ENCODE peak calls at places on chromosomes 7 and 10, in six cellular contexts. N, R, P, L, T and U are unnamed samples. For H3K9me3 and H3K4me1, the result is how much of the 10 kb centered on the place peaks cover.

GRCh38 chr10:122126763-122127659 is 138.0 kb downstream of the TACC2 start:
- DNase-seq in N (peak), R (peak), P (no peak), L (no peak), T (no peak), U (peak)

GRCh38 chr7:74395745-74396311 is 57.9 kb upstream of the GTF2IRD1 start:
- DNase-seq in N (no peak), R (no peak), P (no peak), L (no peak), T (no peak), U (no peak)

GRCh38 chr10:75743231-75743864 is 311.9 kb downstream of the LRMDA start:
- DNase-seq in N (no peak), R (no peak), P (no peak), L (no peak), T (no peak), U (no peak)

GRCh38 chr10:83518779-83519178 is 620.5 kb upstream of the GHITM start:
- DNase-seq in N (no peak), R (no peak), P (no peak), L (no peak), T (no peak), U (no peak)

GRCh38 chr10:49734676-49735075 is 27.4 kb downstream of the OGDHL start:
- DNase-seq in N (no peak), R (no peak), P (no peak), L (no peak), T (no peak), U (no peak)

GRCh38 chr7:26853788-26854393 is 10.5 kb downstream of the SKAP2 start:
- DNase-seq in N (peak), R (no peak), P (no peak), L (no peak), T (no peak), U (no peak)

GRCh38 chr10:110789604-110790428 is 81.9 kb upstream of the PDCD4 start:
- DNase-seq in N (no peak), R (no peak), P (no peak), L (no peak), T (no peak), U (no peak)

GRCh38 chr7:143979359-143979758 is 20.8 kb upstream of the OR6B1 start:
- DNase-seq in N (no peak), R (no peak), P (no peak), L (no peak), T (no peak), U (no peak)

GRCh38 chr7:106092204-106092603 is 19.9 kb downstream of the SYPL1 start:
- DNase-seq in N (no peak), R (no peak), P (no peak), L (no peak), T (no peak), U (no peak)

GRCh38 chr10:35050556-35050955 is 39.6 kb downstream of the CUL2 start:
- DNase-seq in N (no peak), R (no peak), P (no peak), L (no peak), T (no peak), U (no peak)

GRCh38 chr10:89029785-89030437 is 39.3 kb downstream of the FAS start:
- DNase-seq in N (peak), R (peak), P (peak), L (peak), T (peak), U (peak)

GRCh38 chr7:44541028-44541869 is at the start of gene NPC1L1:
- DNase-seq in N (no peak), R (no peak), P (no peak), L (no peak), T (no peak), U (no peak)

GRCh38 chr7:12729112-12729511 is 41.7 kb downstream of the ARL4A start:
- DNase-seq in N (peak), R (peak), P (no peak), L (peak), T (peak), U (peak)

GRCh38 chr10:2037966-2038493 is 300.7 kb upstream of the ADARB2 start:
- DNase-seq in N (no peak), R (no peak), P (no peak), L (no peak), T (no peak), U (no peak)

GRCh38 chr10:35135861-35136260 is 9.2 kb downstream of the CREM start:
- DNase-seq in N (no peak), R (no peak), P (no peak), L (no peak), T (no peak), U (no peak)

GRCh38 chr7:12066561-12066960 is 144.5 kb upstream of the TMEM106B start:
- DNase-seq in N (no peak), R (no peak), P (no peak), L (no peak), T (no peak), U (no peak)

GRCh38 chr7:111086532-111086931 is 4.4 kb upstream of the LRRN3 start:
- DNase-seq in N (no peak), R (no peak), P (no peak), L (no peak), T (no peak), U (no peak)

GRCh38 chr7:110090113-110090820 is 1000.7 kb upstream of the LRRN3 start:
- DNase-seq in N (no peak), R (no peak), P (no peak), L (no peak), T (no peak), U (no peak)

GRCh38 chr7:85104432-85105205 is 82.2 kb downstream of the SEMA3D start:
- DNase-seq in N (no peak), R (no peak), P (no peak), L (no peak), T (no peak), U (no peak)

GRCh38 chr10:58435297-58435696 is 50.1 kb downstream of the TFAM start:
- DNase-seq in N (peak), R (no peak), P (no peak), L (peak), T (no peak), U (peak)

GRCh38 chr10:32680803-32681557 is 235.0 kb downstream of the CCDC7 start:
- DNase-seq in N (no peak), R (no peak), P (no peak), L (no peak), T (no peak), U (no peak)

GRCh38 chr7:106423111-106423510 is 138.3 kb upstream of the NAMPT start:
- DNase-seq in N (no peak), R (no peak), P (no peak), L (no peak), T (no peak), U (no peak)

GRCh38 chr10:75552171-75552570 is 120.7 kb downstream of the LRMDA start:
- DNase-seq in N (no peak), R (no peak), P (no peak), L (no peak), T (no peak), U (no peak)

GRCh38 chr7:31648288-31648687 is 38.7 kb upstream of the PPP1R17 start:
- DNase-seq in N (peak), R (no peak), P (no peak), L (no peak), T (no peak), U (no peak)

GRCh38 chr10:118799779-118800178 is 45.0 kb upstream of the CACUL1 start:
- DNase-seq in N (no peak), R (no peak), P (no peak), L (no peak), T (no peak), U (peak)

GRCh38 chr10:13644866-13645265 is 58.1 kb downstream of the PRPF18 start:
- DNase-seq in N (no peak), R (no peak), P (no peak), L (no peak), T (no peak), U (no peak)

GRCh38 chr10:71218046-71218832 is 5.9 kb downstream of the UNC5B start:
- DNase-seq in N (no peak), R (no peak), P (no peak), L (no peak), T (no peak), U (peak)

GRCh38 chr10:79244068-79244442 is 103.2 kb upstream of the PPIF start:
- DNase-seq in N (no peak), R (no peak), P (no peak), L (no peak), T (no peak), U (no peak)

GRCh38 chr7:138979226-138979979 is 1.8 kb downstream of the KIAA1549 start:
- DNase-seq in N (no peak), R (no peak), P (no peak), L (no peak), T (no peak), U (no peak)

GRCh38 chr10:127252818-127253217 is 56.4 kb upstream of the INSYN2A start:
- DNase-seq in N (no peak), R (no peak), P (no peak), L (no peak), T (no peak), U (no peak)

GRCh38 chr10:93435621-93436385 is 46.3 kb downstream of the MYOF start:
- DNase-seq in N (peak), R (no peak), P (no peak), L (no peak), T (no peak), U (no peak)

GRCh38 chr10:121167534-121168243 is 316.5 kb downstream of the WDR11 start:
- DNase-seq in N (no peak), R (no peak), P (no peak), L (no peak), T (no peak), U (no peak)

GRCh38 chr7:116227678-116228239 is 17.4 kb downstream of the TES start:
- DNase-seq in N (no peak), R (no peak), P (no peak), L (no peak), T (no peak), U (no peak)

GRCh38 chr10:123784636-123785035 is 107.0 kb downstream of the CPXM2 start:
- DNase-seq in N (no peak), R (no peak), P (no peak), L (no peak), T (no peak), U (no peak)

DNA sequence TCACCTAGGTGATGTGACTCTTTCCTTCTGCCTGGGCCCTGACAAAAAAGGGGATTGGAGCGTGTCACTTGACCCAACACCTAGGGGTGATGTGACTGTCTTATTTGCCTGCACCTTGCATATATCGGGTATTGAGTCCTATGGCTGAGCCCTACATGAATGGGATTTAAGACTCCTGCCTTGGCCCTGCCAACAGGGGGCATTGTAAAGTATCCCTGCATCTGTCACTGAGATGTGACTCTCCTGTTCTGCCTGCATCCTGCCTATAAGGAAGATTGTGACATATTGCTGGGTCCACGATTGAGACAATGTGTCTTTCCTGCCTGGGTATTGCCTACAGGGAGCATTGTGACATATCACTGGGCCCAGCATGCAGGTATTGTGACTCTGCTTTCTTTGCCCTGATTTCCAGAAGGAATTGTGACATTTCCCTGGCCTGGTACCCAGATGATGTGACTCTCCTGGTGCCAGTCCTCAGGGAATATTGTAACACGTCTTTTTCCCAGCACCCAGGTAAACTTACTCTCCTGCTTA is 14.2 kb upstream of the ZNF107 start:
- DNase-seq in N (no peak), R (no peak), P (no peak), L (no peak), T (no peak), U (no peak)
- TF ChIP-seq CTCF in N (no peak), R (no peak), P (no peak), L (no peak), T (no peak), U (no peak)

DNA sequence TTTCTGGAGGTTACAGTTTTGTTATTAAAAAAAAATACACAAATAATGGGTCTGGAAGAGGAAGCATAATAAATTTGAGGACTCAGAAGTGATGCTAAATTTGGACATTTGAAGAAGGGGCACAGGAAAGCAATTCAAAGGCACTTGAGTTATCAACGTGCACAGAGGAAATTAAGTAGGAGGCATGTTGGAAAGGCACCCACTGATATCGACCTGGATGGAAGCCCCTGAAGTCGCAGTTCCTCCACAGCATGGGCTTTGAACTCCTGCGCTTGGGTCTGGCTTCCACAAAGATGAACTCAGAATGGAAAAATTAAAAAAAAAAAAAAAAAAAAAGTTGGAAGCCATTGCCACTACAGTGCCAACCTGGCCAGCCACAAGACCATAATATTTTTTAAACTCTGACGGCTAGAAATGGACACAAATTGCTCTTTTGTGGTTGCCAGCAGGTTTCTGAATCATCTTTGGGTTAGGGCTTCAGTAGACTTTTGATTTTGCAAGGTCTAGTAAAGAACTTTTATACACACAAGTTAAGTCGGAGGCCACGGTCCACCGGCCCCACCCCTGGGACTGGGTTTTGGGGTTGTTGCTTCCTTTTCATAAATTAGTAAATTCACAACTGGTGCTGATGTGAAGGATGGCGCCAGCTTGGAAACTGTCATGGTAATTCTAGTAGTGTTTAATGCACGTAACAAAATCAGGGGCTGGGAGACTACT is 21.6 kb downstream of the JCAD start:
- DNase-seq in N (peak), R (no peak), P (no peak), L (no peak), T (no peak), U (no peak)
- H3K9me3 ChIP-seq in N (under half), R (under half), P (under half), L (under half), T (under half), U (under half)

GRCh38 chr7:33764752-33765451 is 140.4 kb upstream of the BMPER start:
- DNase-seq in N (peak), R (no peak), P (no peak), L (no peak), T (no peak), U (no peak)

GRCh38 chr7:33761440-33762080 is 143.8 kb upstream of the BMPER start:
- DNase-seq in N (no peak), R (no peak), P (no peak), L (no peak), T (no peak), U (no peak)

GRCh38 chr7:33762153-33762902 is 143.0 kb upstream of the BMPER start:
- DNase-seq in N (no peak), R (no peak), P (no peak), L (no peak), T (no peak), U (no peak)

GRCh38 chr7:33760834-33761233 is 144.5 kb upstream of the BMPER start:
- DNase-seq in N (no peak), R (no peak), P (no peak), L (no peak), T (no peak), U (no peak)

DNA sequence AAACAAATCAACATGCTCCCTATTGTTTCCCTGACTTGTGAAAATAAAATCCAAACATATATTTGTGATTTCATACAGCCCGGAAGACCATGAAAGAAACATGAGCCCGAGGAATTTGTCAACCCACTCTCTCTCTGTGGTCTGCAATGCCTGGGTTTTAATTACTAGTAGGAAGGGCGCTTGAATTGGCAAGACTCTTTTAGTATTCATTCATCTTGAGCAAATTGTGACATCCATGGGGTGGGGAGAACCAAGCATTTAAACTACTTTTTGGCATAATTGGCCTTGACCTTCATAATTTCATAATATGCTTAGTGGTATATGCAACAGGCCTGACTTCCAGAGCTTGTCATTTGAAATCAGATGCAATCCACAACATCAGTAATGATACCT is 142.4 kb upstream of the BMPER start:
- DNase-seq in N (no peak), R (no peak), P (no peak), L (no peak), T (no peak), U (no peak)
- H3K4me1 ChIP-seq in N (under half), R (under half), P (under half), L (under half), T (under half), U (under half)

GRCh38 chr7:158495780-158496179 is 91.8 kb downstream of the PTPRN2 start:
- DNase-seq in N (peak), R (no peak), P (no peak), L (no peak), T (no peak), U (no peak)
- TF ChIP-seq CTCF in N (peak), R (no peak), P (no peak), L (no peak), T (no peak), U (no peak)

DNA sequence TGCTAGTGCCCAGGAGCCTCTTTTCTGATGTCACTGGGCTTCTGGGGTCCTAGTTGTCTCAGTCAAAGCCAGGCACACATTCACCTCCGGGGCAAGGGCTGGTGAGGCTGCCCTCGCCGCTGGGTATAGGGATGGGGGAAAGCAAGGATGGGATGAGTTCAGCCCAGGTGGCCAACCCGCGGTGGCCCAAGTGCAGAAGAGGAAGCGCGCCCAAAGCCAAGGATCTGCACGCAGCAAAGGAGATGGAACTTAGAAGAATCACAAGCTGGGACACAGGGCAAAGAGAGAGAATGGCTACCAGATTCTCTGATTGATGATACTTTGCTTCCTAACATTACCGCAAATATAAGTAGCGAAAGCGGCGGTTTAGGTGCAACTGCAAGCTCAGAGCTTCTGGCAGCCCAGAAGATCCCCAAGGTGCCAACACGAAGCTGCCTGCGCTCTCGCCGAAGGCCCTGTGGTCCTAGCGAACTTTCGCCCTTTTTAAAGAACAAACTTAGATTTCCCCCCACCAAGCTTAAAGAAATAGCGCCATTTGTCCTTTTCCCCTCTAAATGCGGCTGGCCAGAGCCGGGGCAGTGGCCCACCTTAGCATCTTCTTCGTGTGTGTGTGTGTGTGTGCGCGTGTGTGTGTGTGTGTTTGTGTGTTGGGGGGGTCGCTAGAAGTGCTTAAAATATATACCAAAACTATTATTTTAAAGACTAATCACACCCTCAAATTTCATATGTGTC is 911 bp upstream of the MKX start:
- DNase-seq in N (no peak), R (no peak), P (no peak), L (no peak), T (no peak), U (no peak)
- H3K9me3 ChIP-seq in N (under half), R (under half), P (under half), L (under half), T (under half), U (under half)

DNA sequence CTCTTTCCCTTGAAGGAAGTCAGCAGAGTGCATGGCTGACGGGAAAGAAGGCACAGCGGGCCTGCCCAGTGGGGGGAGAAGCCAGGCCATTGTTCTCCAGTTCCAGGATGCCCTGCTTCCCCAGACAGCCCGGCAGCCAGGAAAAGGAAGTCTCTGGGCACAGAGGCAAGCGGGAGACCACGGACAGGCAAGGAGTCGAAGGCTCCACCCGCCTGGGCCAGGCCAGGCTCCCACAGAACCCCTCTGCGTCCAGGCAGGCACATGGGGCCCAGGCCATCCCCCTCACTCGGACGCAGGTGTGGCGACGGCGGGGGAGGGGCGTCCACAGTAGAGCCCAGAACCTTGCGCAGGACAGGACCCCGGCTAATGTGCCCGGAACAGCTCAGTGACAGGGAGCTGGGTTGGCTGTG is 8.7 kb downstream of the GPR146 start:
- DNase-seq in N (no peak), R (peak), P (no peak), L (no peak), T (no peak), U (peak)
- H3K4me1 ChIP-seq in N (under half), R (half or more), P (under half), L (half or more), T (under half), U (under half)

GRCh38 chr7:128883622-128884549 is 21.2 kb downstream of the ATP6V1F start:
- DNase-seq in N (peak), R (peak), P (peak), L (peak), T (peak), U (peak)
- TF ChIP-seq CTCF in N (peak), R (peak), P (peak), L (peak), T (peak), U (peak)